ENCODE peak calls at places on chromosomes 16 and 17, in nine cellular contexts. H is stimulated activated CD8-positive, alpha-beta memory T cell treated with anti-CD3 and anti-CD28 coated beads, Interleukin-7, amount 100 ng/mL, for 24 hours; A is AML-193; K is PC-9; F is H9; L is T-helper 2 cell; R is GM12878; C is skeletal muscle cell; M is gastrocnemius medialis. X is an unnamed sample.

GRCh38 chr17:58195518-58196123 is 3.1 kb downstream of the EPX start:
- DNase-seq in H (no peak), A (no peak), M (no peak), C (no peak), R (no peak), K (no peak), L (no peak), F (no peak), X (no peak)

GRCh38 chr16:75127713-75128415 is 11.3 kb upstream of the LDHD start:
- DNase-seq in A (no peak), F (no peak), M (no peak), K (no peak), L (no peak), C (no peak), H (no peak), R (no peak), X (no peak)

GRCh38 chr17:58336456-58337094 is 8.0 kb upstream of the TSPOAP1 start:
- DNase-seq in M (no peak), R (no peak), A (no peak), K (no peak), C (no peak), H (no peak), L (no peak), F (peak), X (no peak)

GRCh38 chr16:9545500-9546437 is 454.3 kb downstream of the HAPSTR1 start:
- DNase-seq in A (no peak), M (no peak), H (no peak), R (no peak), L (no peak), K (no peak), C (no peak), F (no peak), X (no peak)

GRCh38 chr16:11253009-11253994 is 2.7 kb downstream of the SOCS1 start:
- DNase-seq in A (peak), K (no peak), C (no peak), F (no peak), R (no peak), H (no peak), L (no peak), M (no peak), X (peak)

GRCh38 chr17:28552201-28552999 is at the start of gene UNC119:
- DNase-seq in K (peak), C (no peak), A (peak), F (peak), L (peak), H (peak), M (peak), R (no peak), X (peak)

GRCh38 chr16:71246309-71246708 is 15.8 kb upstream of the HYDIN start:
- DNase-seq in H (no peak), F (no peak), K (no peak), L (no peak), M (no peak), R (no peak), A (no peak), C (no peak), X (no peak)

GRCh38 chr17:33277436-33278100 is 15.5 kb downstream of the ASIC2 start:
- DNase-seq in K (no peak), H (no peak), L (no peak), C (peak), R (no peak), F (no peak), A (no peak), M (no peak), X (no peak)

GRCh38 chr17:7467498-7467897 is 11.9 kb downstream of the ZBTB4 start:
- DNase-seq in C (no peak), L (no peak), M (no peak), A (no peak), K (no peak), H (no peak), F (no peak), R (no peak), X (no peak)

GRCh38 chr17:2214887-2215615 is 88.5 kb downstream of the SMG6 start:
- DNase-seq in R (no peak), C (no peak), H (no peak), K (no peak), M (peak), L (no peak), F (no peak), A (no peak), X (no peak)

GRCh38 chr16:74224828-74225227 is 71.8 kb upstream of the PSMD7 start:
- DNase-seq in M (no peak), C (peak), F (no peak), K (no peak), H (no peak), R (no peak), L (no peak), A (no peak), X (no peak)

GRCh38 chr17:15954222-15954621 is 9.3 kb downstream of the ADORA2B start:
- DNase-seq in R (no peak), M (no peak), A (no peak), K (peak), L (no peak), C (no peak), F (no peak), H (no peak), X (no peak)

GRCh38 chr17:64982139-64982802 is 63.0 kb upstream of the LRRC37A3 start:
- DNase-seq in K (no peak), M (no peak), L (no peak), F (no peak), H (no peak), R (no peak), C (no peak), A (no peak), X (no peak)

GRCh38 chr17:19264277-19264676 is 27.1 kb downstream of the EPN2 start:
- DNase-seq in A (no peak), L (no peak), F (no peak), H (no peak), M (no peak), C (no peak), R (no peak), K (no peak), X (no peak)

GRCh38 chr16:57048095-57048494 is 44.3 kb upstream of the CPNE2 start:
- DNase-seq in C (no peak), A (no peak), M (no peak), H (no peak), F (no peak), R (no peak), K (no peak), L (no peak), X (no peak)

GRCh38 chr17:63665527-63666214 is 34.3 kb downstream of the LIMD2 start:
- DNase-seq in M (no peak), H (no peak), F (no peak), C (no peak), A (peak), K (no peak), L (no peak), R (peak), X (no peak)

GRCh38 chr17:72579990-72580320 is 459.1 kb downstream of the SOX9 start:
- DNase-seq in K (no peak), R (no peak), H (no peak), L (no peak), A (no peak), F (no peak), C (no peak), M (no peak), X (no peak)

GRCh38 chr17:49508061-49508865 is 13.2 kb downstream of the NGFR start:
- DNase-seq in R (no peak), C (no peak), H (no peak), L (no peak), K (peak), F (peak), A (no peak), M (no peak), X (no peak)

X was measured in T-helper 17 cell.